ENCODE peak calls at places on chromosomes 4 and X, in ten cellular contexts. One of them, this sample, is unnamed.

GRCh38 chr4:102758241-102758871 is 2.4 kb downstream of the MANBA start:
- DNase-seq in hepatocyte: no peak
- DNase-seq in AG09309: no peak
- DNase-seq in WERI-Rb-1: no peak
- DNase-seq in brain microvascular endothelial cell: no peak
- DNase-seq in mammary epithelial cell: no peak
- DNase-seq in neural progenitor cell: no peak
- DNase-seq in AG10803: no peak
- DNase-seq in HL-60: no peak
- DNase-seq in K562: no peak
- DNase-seq in this sample: no peak

GRCh38 chr4:90641856-90642599 is 514.8 kb downstream of the CCSER1 start:
- DNase-seq in AG10803: no peak
- DNase-seq in K562: no peak
- DNase-seq in WERI-Rb-1: no peak
- DNase-seq in mammary epithelial cell: no peak
- DNase-seq in neural progenitor cell: peak; percentile 4
- DNase-seq in AG09309: no peak
- DNase-seq in hepatocyte: peak; percentile 5
- DNase-seq in brain microvascular endothelial cell: no peak
- DNase-seq in HL-60: no peak
- DNase-seq in this sample: no peak

GRCh38 chr4:53459548-53459947 is 82.1 kb downstream of the FIP1L1 start:
- DNase-seq in AG10803: peak; percentile 32
- DNase-seq in AG09309: no peak
- DNase-seq in HL-60: no peak
- DNase-seq in mammary epithelial cell: no peak
- DNase-seq in neural progenitor cell: no peak
- DNase-seq in hepatocyte: peak; percentile 40
- DNase-seq in WERI-Rb-1: no peak
- DNase-seq in brain microvascular endothelial cell: peak; percentile 48
- DNase-seq in K562: no peak
- DNase-seq in this sample: no peak

GRCh38 chr4:187444061-187444460 is 551.5 kb upstream of the ZFP42 start:
- DNase-seq in hepatocyte: no peak
- DNase-seq in mammary epithelial cell: peak; percentile 45
- DNase-seq in neural progenitor cell: no peak
- DNase-seq in brain microvascular endothelial cell: peak; percentile 58
- DNase-seq in WERI-Rb-1: no peak
- DNase-seq in HL-60: no peak
- DNase-seq in AG09309: no peak
- DNase-seq in AG10803: no peak
- DNase-seq in K562: no peak
- DNase-seq in this sample: no peak

GRCh38 chr4:55127521-55127920 is 2.1 kb upstream of the KDR start:
- DNase-seq in K562: no peak
- DNase-seq in HL-60: no peak
- DNase-seq in mammary epithelial cell: no peak
- DNase-seq in hepatocyte: no peak
- DNase-seq in WERI-Rb-1: no peak
- DNase-seq in brain microvascular endothelial cell: no peak
- DNase-seq in neural progenitor cell: no peak
- DNase-seq in AG09309: no peak
- DNase-seq in AG10803: no peak
- DNase-seq in this sample: no peak

GRCh38 chrX:1388651-1389050 is 3.3 kb downstream of the SLC25A6 start:
- DNase-seq in AG10803: no peak
- DNase-seq in HL-60: no peak
- DNase-seq in K562: no peak
- DNase-seq in mammary epithelial cell: no peak
- DNase-seq in WERI-Rb-1: no peak
- DNase-seq in brain microvascular endothelial cell: no peak
- DNase-seq in hepatocyte: no peak
- DNase-seq in neural progenitor cell: no peak
- DNase-seq in AG09309: no peak
- DNase-seq in this sample: no peak

GRCh38 chrX:150324035-150324728 is 38.9 kb upstream of the MAMLD1 start:
- DNase-seq in K562: no peak
- DNase-seq in brain microvascular endothelial cell: peak; percentile 89
- DNase-seq in HL-60: no peak
- DNase-seq in mammary epithelial cell: peak; percentile 69
- DNase-seq in AG10803: peak; percentile 70
- DNase-seq in hepatocyte: peak; percentile 57
- DNase-seq in AG09309: peak; percentile 57
- DNase-seq in neural progenitor cell: no peak
- DNase-seq in WERI-Rb-1: no peak
- DNase-seq in this sample: no peak

GRCh38 chr4:101265816-101266172 is 81.5 kb downstream of the PPP3CA start:
- DNase-seq in AG09309: no peak
- DNase-seq in brain microvascular endothelial cell: no peak
- DNase-seq in AG10803: no peak
- DNase-seq in mammary epithelial cell: no peak
- DNase-seq in WERI-Rb-1: no peak
- DNase-seq in neural progenitor cell: no peak
- DNase-seq in HL-60: no peak
- DNase-seq in hepatocyte: no peak
- DNase-seq in K562: no peak
- DNase-seq in this sample: no peak

GRCh38 chrX:149185087-149185486 is 320.0 kb downstream of the IDS start:
- DNase-seq in WERI-Rb-1: no peak
- DNase-seq in hepatocyte: no peak
- DNase-seq in mammary epithelial cell: peak; percentile 1
- DNase-seq in brain microvascular endothelial cell: no peak
- DNase-seq in HL-60: no peak
- DNase-seq in neural progenitor cell: no peak
- DNase-seq in K562: no peak
- DNase-seq in AG10803: peak; percentile 1
- DNase-seq in AG09309: no peak
- DNase-seq in this sample: no peak

GRCh38 chr4:66465111-66465510 is 794.8 kb upstream of the EPHA5 start:
- DNase-seq in AG10803: no peak
- DNase-seq in AG09309: no peak
- DNase-seq in WERI-Rb-1: no peak
- DNase-seq in K562: no peak
- DNase-seq in neural progenitor cell: no peak
- DNase-seq in mammary epithelial cell: peak; percentile 0
- DNase-seq in brain microvascular endothelial cell: no peak
- DNase-seq in HL-60: no peak
- DNase-seq in hepatocyte: no peak
- DNase-seq in this sample: no peak

GRCh38 chr4:85200106-85200505 is 233.6 kb upstream of the WDFY3 start:
- DNase-seq in HL-60: no peak
- DNase-seq in WERI-Rb-1: no peak
- DNase-seq in AG10803: no peak
- DNase-seq in K562: no peak
- DNase-seq in hepatocyte: no peak
- DNase-seq in mammary epithelial cell: peak; percentile 75
- DNase-seq in neural progenitor cell: no peak
- DNase-seq in brain microvascular endothelial cell: no peak
- DNase-seq in AG09309: no peak
- DNase-seq in this sample: no peak

GRCh38 chrX:64976673-64977040 is 407 bp upstream of the ZC4H2 start:
- DNase-seq in neural progenitor cell: peak; percentile 48
- DNase-seq in K562: no peak
- DNase-seq in WERI-Rb-1: no peak
- DNase-seq in AG09309: no peak
- DNase-seq in hepatocyte: no peak
- DNase-seq in HL-60: no peak
- DNase-seq in mammary epithelial cell: no peak
- DNase-seq in AG10803: no peak
- DNase-seq in brain microvascular endothelial cell: no peak
- DNase-seq in this sample: no peak

GRCh38 chr4:30945586-30945985 is 225.4 kb downstream of the PCDH7 start:
- DNase-seq in AG10803: no peak
- DNase-seq in mammary epithelial cell: no peak
- DNase-seq in AG09309: no peak
- DNase-seq in K562: no peak
- DNase-seq in neural progenitor cell: no peak
- DNase-seq in hepatocyte: no peak
- DNase-seq in brain microvascular endothelial cell: no peak
- DNase-seq in WERI-Rb-1: no peak
- DNase-seq in HL-60: no peak
- DNase-seq in this sample: no peak

GRCh38 chr4:28357985-28358384 is 1497.3 kb downstream of the STIM2 start:
- DNase-seq in mammary epithelial cell: peak; percentile 26
- DNase-seq in HL-60: no peak
- DNase-seq in K562: no peak
- DNase-seq in AG10803: peak; percentile 45
- DNase-seq in WERI-Rb-1: peak; percentile 63
- DNase-seq in AG09309: peak; percentile 11
- DNase-seq in neural progenitor cell: peak; percentile 42
- DNase-seq in brain microvascular endothelial cell: no peak
- DNase-seq in hepatocyte: peak; percentile 26
- DNase-seq in this sample: no peak

GRCh38 chr4:180784940-180785339 is 1458.3 kb upstream of the TENM3 start:
- DNase-seq in HL-60: no peak
- DNase-seq in hepatocyte: no peak
- DNase-seq in WERI-Rb-1: no peak
- DNase-seq in brain microvascular endothelial cell: no peak
- DNase-seq in mammary epithelial cell: no peak
- DNase-seq in AG09309: no peak
- DNase-seq in neural progenitor cell: peak; percentile 21
- DNase-seq in K562: no peak
- DNase-seq in AG10803: no peak
- DNase-seq in this sample: no peak

GRCh38 chr4:6516762-6517161 is 44.3 kb upstream of the PPP2R2C start:
- DNase-seq in hepatocyte: no peak
- DNase-seq in AG10803: no peak
- DNase-seq in AG09309: no peak
- DNase-seq in mammary epithelial cell: no peak
- DNase-seq in WERI-Rb-1: no peak
- DNase-seq in HL-60: no peak
- DNase-seq in brain microvascular endothelial cell: no peak
- DNase-seq in neural progenitor cell: no peak
- DNase-seq in K562: no peak
- DNase-seq in this sample: no peak

GRCh38 chr4:146639414-146639814 is 721 bp downstream of the POU4F2 start:
- DNase-seq in hepatocyte: no peak
- DNase-seq in brain microvascular endothelial cell: no peak
- DNase-seq in HL-60: no peak
- DNase-seq in AG10803: no peak
- DNase-seq in AG09309: no peak
- DNase-seq in neural progenitor cell: no peak
- DNase-seq in mammary epithelial cell: no peak
- DNase-seq in WERI-Rb-1: no peak
- DNase-seq in K562: no peak
- DNase-seq in this sample: no peak
- H3K4me3 ChIP-seq in hepatocyte: no peak overlapping the region
- H3K4me3 ChIP-seq in brain microvascular endothelial cell: no peak overlapping the region
- H3K4me3 ChIP-seq in HL-60: no peak overlapping the region
- H3K4me3 ChIP-seq in AG10803: no peak overlapping the region
- H3K4me3 ChIP-seq in AG09309: no peak overlapping the region
- H3K4me3 ChIP-seq in neural progenitor cell: peak overlapping the region; percentile 56
- H3K4me3 ChIP-seq in mammary epithelial cell: no peak overlapping the region
- H3K4me3 ChIP-seq in WERI-Rb-1: peak overlapping the region; percentile 89
- H3K4me3 ChIP-seq in K562: no peak overlapping the region
- H3K4me3 ChIP-seq in this sample: no peak overlapping the region

GRCh38 chrX:116194649-116195048 is 24.1 kb downstream of the AGTR2 start:
- DNase-seq in hepatocyte: no peak
- DNase-seq in WERI-Rb-1: no peak
- DNase-seq in mammary epithelial cell: no peak
- DNase-seq in AG10803: no peak
- DNase-seq in HL-60: no peak
- DNase-seq in K562: no peak
- DNase-seq in neural progenitor cell: no peak
- DNase-seq in brain microvascular endothelial cell: no peak
- DNase-seq in AG09309: no peak
- DNase-seq in this sample: no peak

GRCh38 chrX:116198235-116198634 is 27.7 kb downstream of the AGTR2 start:
- DNase-seq in AG09309: no peak
- DNase-seq in hepatocyte: no peak
- DNase-seq in AG10803: no peak
- DNase-seq in K562: no peak
- DNase-seq in brain microvascular endothelial cell: no peak
- DNase-seq in WERI-Rb-1: no peak
- DNase-seq in mammary epithelial cell: no peak
- DNase-seq in neural progenitor cell: no peak
- DNase-seq in HL-60: no peak
- DNase-seq in this sample: no peak

GRCh38 chrX:116198810-116199209 is 28.3 kb downstream of the AGTR2 start:
- DNase-seq in mammary epithelial cell: no peak
- DNase-seq in WERI-Rb-1: no peak
- DNase-seq in hepatocyte: no peak
- DNase-seq in neural progenitor cell: peak; percentile 5
- DNase-seq in AG09309: no peak
- DNase-seq in HL-60: peak; percentile 16
- DNase-seq in brain microvascular endothelial cell: no peak
- DNase-seq in AG10803: no peak
- DNase-seq in K562: no peak
- DNase-seq in this sample: no peak
- TF ChIP-seq CTCF in mammary epithelial cell: peak; percentile 46
- TF ChIP-seq CTCF in WERI-Rb-1: peak; percentile 34
- TF ChIP-seq CTCF in hepatocyte: no peak
- TF ChIP-seq CTCF in neural progenitor cell: peak; percentile 48
- TF ChIP-seq CTCF in AG09309: peak; percentile 34
- TF ChIP-seq CTCF in HL-60: no peak
- TF ChIP-seq CTCF in brain microvascular endothelial cell: peak; percentile 3
- TF ChIP-seq CTCF in AG10803: no peak
- TF ChIP-seq CTCF in K562: no peak
- TF ChIP-seq CTCF in this sample: peak; percentile 13

GRCh38 chr4:183186803-183187202 is 87.7 kb downstream of the WWC2 start:
- DNase-seq in hepatocyte: no peak
- DNase-seq in brain microvascular endothelial cell: no peak
- DNase-seq in HL-60: no peak
- DNase-seq in K562: no peak
- DNase-seq in WERI-Rb-1: no peak
- DNase-seq in AG10803: no peak
- DNase-seq in mammary epithelial cell: no peak
- DNase-seq in neural progenitor cell: no peak
- DNase-seq in AG09309: no peak
- DNase-seq in this sample: no peak
- H3K4me3 ChIP-seq in hepatocyte: no peak overlapping the region
- H3K4me3 ChIP-seq in brain microvascular endothelial cell: no peak overlapping the region
- H3K4me3 ChIP-seq in HL-60: no peak overlapping the region
- H3K4me3 ChIP-seq in K562: no peak overlapping the region
- H3K4me3 ChIP-seq in WERI-Rb-1: no peak overlapping the region
- H3K4me3 ChIP-seq in AG10803: no peak overlapping the region
- H3K4me3 ChIP-seq in mammary epithelial cell: no peak overlapping the region
- H3K4me3 ChIP-seq in neural progenitor cell: no peak overlapping the region
- H3K4me3 ChIP-seq in AG09309: no peak overlapping the region
- H3K4me3 ChIP-seq in this sample: no peak overlapping the region

DNA sequence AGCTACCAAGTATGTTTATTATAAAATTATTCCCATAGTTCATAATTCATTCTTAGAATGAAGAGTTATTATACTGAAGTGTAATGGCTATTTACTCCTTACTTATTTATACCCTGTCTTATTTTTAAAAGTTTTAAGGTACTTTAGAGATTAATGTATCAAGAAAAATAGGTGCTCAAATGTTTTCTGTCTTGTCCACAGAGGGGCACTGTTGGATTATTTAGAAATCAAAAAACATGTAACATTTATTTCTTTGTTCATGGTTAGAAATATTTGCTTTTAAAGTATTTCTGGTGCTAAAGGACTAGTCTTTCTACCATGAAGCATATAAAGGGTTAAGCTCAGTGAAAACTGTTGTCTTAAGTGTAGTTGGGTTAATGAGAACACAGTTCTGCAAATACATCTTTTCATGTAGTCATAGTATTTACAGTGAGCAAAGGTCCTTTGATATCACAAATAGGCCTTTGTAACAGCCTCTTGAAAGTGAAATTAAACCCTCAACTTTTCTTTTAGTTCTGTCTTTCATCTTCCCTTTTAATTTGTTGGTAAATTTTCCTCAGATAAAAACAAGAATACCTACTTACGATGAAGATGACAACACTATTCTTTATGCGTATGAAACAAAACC is 7.7 kb downstream of the SCML1 start:
- DNase-seq in mammary epithelial cell: no peak
- DNase-seq in AG09309: no peak
- DNase-seq in AG10803: no peak
- DNase-seq in WERI-Rb-1: no peak
- DNase-seq in hepatocyte: no peak
- DNase-seq in neural progenitor cell: no peak
- DNase-seq in K562: no peak
- DNase-seq in HL-60: no peak
- DNase-seq in brain microvascular endothelial cell: no peak
- DNase-seq in this sample: no peak
- TF ChIP-seq CTCF in mammary epithelial cell: peak; percentile 45
- TF ChIP-seq CTCF in AG09309: peak; percentile 29
- TF ChIP-seq CTCF in AG10803: peak; percentile 36
- TF ChIP-seq CTCF in WERI-Rb-1: no peak
- TF ChIP-seq CTCF in hepatocyte: peak; percentile 35
- TF ChIP-seq CTCF in neural progenitor cell: peak; percentile 53
- TF ChIP-seq CTCF in K562: no peak
- TF ChIP-seq CTCF in HL-60: no peak
- TF ChIP-seq CTCF in brain microvascular endothelial cell: no peak
- TF ChIP-seq CTCF in this sample: no peak

This sample was measured in GM12864.